ENCODE peak calls at places on chromosomes 7 and 10, in seven cellular contexts. M is BE2C, H is transverse colon, A is fibroblast of lung, L is iPS DF 6.9, U is cardiac muscle cell, T is kidney. K is an unnamed sample.

GRCh38 chr7:50502001-50502684 is 52.0 kb upstream of the FIGNL1 start:
- DNase-seq in A (peak; percentile 100), H (peak; percentile 55), L (no peak), U (no peak), M (peak; percentile 81), T (peak; percentile 91), K (peak; percentile 35)

GRCh38 chr7:33790746-33791145 is 114.6 kb upstream of the BMPER start:
- DNase-seq in M (no peak), H (no peak), L (peak; percentile 20), A (no peak), T (no peak), U (no peak), K (no peak)

GRCh38 chr7:8068892-8069686 is 100.5 kb downstream of the GLCCI1 start:
- DNase-seq in L (no peak), H (no peak), M (no peak), T (peak; percentile 55), U (no peak), A (no peak), K (no peak)

GRCh38 chr10:29783211-29783947 is 148.6 kb upstream of the SVIL start:
- DNase-seq in A (peak; percentile 19), U (no peak), M (no peak), H (no peak), L (no peak), T (no peak), K (no peak)

GRCh38 chr10:43259981-43260761 is 6.7 kb downstream of the RASGEF1A start:
- DNase-seq in T (peak; percentile 76), M (peak; percentile 44), A (no peak), L (no peak), U (no peak), H (no peak), K (no peak)

GRCh38 chr10:125161570-125162139 is 1.3 kb upstream of the CTBP2 start:
- DNase-seq in M (no peak), A (peak; percentile 77), T (no peak), U (peak; percentile 55), H (no peak), L (no peak), K (no peak)

GRCh38 chr7:150746931-150747330 is 9.7 kb downstream of the GIMAP5 start:
- DNase-seq in T (no peak), U (no peak), M (no peak), A (no peak), L (no peak), H (no peak), K (no peak)

GRCh38 chr7:32574626-32575025 is 79.3 kb downstream of the AVL9 start:
- DNase-seq in U (no peak), L (no peak), A (no peak), H (no peak), T (no peak), M (no peak), K (no peak)

GRCh38 chr10:49318751-49319150 is 19.8 kb downstream of the C10orf71 start:
- DNase-seq in M (peak; percentile 23), H (no peak), L (no peak), A (no peak), T (no peak), U (no peak), K (no peak)

GRCh38 chr10:26809973-26810372 is 50.8 kb downstream of the ABI1 start:
- DNase-seq in L (no peak), M (no peak), T (no peak), A (no peak), U (no peak), H (no peak), K (no peak)

GRCh38 chr10:86344714-86345161 is 21.9 kb downstream of the GRID1 start:
- DNase-seq in A (no peak), T (peak; percentile 54), M (peak; percentile 10), U (no peak), H (no peak), L (no peak), K (no peak)

GRCh38 chr10:86952106-86952505 is 5.3 kb downstream of the MMRN2 start:
- DNase-seq in L (no peak), T (peak; percentile 41), A (no peak), U (no peak), M (no peak), H (no peak), K (no peak)

GRCh38 chr10:60444494-60445064 is 54.9 kb upstream of the ANK3 start:
- DNase-seq in H (no peak), M (no peak), L (no peak), U (peak; percentile 39), A (peak; percentile 73), T (no peak), K (no peak)

GRCh38 chr10:5504146-5505072 is 5.0 kb upstream of the CALML5 start:
- DNase-seq in U (no peak), M (no peak), A (no peak), L (no peak), T (peak; percentile 44), H (peak; percentile 8), K (no peak)

GRCh38 chr10:761376-761775 is 71.9 kb upstream of the DIP2C start:
- DNase-seq in T (no peak), L (no peak), A (no peak), M (no peak), U (no peak), H (no peak), K (no peak)

GRCh38 chr10:34780818-34781380 is 34.2 kb downstream of the PARD3 start:
- DNase-seq in T (peak; percentile 92), L (no peak), U (peak; percentile 48), A (peak; percentile 75), H (no peak), M (peak; percentile 59), K (no peak)

GRCh38 chr7:98135984-98136383 is 29.3 kb downstream of the LMTK2 start:
- DNase-seq in U (no peak), L (no peak), H (no peak), A (no peak), T (no peak), M (no peak), K (no peak)

GRCh38 chr7:128362670-128363069 is 1.2 kb upstream of the PRRT4 start:
- DNase-seq in A (no peak), U (no peak), T (no peak), M (no peak), H (no peak), L (no peak), K (no peak)

GRCh38 chr7:128359939-128360338 is 1.6 kb downstream of the PRRT4 start:
- DNase-seq in M (no peak), L (no peak), H (no peak), A (no peak), U (no peak), T (no peak), K (no peak)

GRCh38 chr7:128364166-128364565 is 2.7 kb upstream of the PRRT4 start:
- DNase-seq in M (no peak), A (no peak), T (no peak), L (no peak), U (no peak), H (no peak), K (no peak)

GRCh38 chr7:128363261-128363721 is 1.8 kb upstream of the PRRT4 start:
- DNase-seq in T (no peak), H (no peak), M (peak; percentile 93), L (no peak), U (no peak), A (no peak), K (no peak)

DNA sequence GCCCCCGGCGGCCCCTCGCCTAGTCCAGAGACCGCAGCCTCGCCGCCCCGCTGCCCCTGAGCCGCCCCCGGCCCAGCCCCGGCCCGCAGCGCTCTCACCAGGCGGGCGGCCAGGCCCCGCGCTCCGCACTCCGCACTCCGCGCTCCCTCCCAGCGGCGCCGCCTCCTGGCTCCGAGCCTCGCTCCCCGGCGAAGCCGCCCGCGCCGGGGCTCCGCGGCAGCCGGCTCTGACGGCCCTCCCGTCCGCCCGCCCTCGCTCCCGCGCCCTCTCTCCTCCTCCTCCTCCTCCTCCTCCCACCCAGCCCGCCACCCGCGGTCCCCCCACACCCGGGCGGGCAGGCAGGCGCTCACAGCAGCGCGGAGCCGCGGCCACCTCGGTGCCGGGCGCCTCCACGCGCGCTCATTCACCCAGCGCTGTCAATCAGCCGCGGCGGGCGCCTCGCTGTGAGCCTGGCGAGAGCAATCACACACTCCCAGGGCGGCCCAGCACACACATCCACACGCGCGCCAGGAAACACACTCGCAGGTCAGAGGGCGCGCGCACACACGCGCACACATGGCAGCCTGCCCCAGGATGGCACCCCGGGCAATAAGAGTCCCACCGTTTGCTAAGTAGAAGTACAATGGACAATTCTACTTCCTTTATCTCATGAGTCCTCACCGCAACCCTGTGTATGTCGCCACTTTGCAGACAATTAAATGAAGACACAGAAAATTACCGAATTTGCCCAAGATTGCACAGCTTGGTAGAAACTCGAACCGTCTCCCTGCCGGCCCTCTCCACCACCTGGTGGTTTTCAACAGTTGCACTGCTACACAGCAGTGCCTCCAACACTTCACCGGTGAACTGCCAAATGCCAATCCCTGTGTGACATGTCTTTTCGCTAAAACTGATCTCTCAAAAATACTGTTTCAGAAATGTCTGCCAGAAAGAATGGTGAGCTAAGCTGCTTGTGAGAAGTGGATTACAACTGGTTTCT is at the start of gene PRRT4:
- DNase-seq in M (peak; percentile 69), A (no peak), H (peak; percentile 27), U (peak; percentile 80), L (no peak), T (no peak), K (no peak)
- H3K4me1 ChIP-seq in M (peaks cover 63% of the 10 kb centered on the region), A (no peaks in the 10 kb centered on the region), H (peaks cover 17% of the 10 kb centered on the region), U (peaks cover 9% of the 10 kb centered on the region), L (peaks cover 4% of the 10 kb centered on the region), T (no peaks in the 10 kb centered on the region), K (peaks cover 3% of the 10 kb centered on the region)

GRCh38 chr10:33353334-33353733 is 18.9 kb upstream of the NRP1 start:
- DNase-seq in U (no peak), M (no peak), L (no peak), H (no peak), A (no peak), T (no peak), K (no peak)
- H3K4me3 ChIP-seq in U (no peak overlapping the region), M (no peak overlapping the region), L (no peak overlapping the region), H (no peak overlapping the region), A (no peak overlapping the region), T (no peak overlapping the region), K (no peak overlapping the region)

DNA sequence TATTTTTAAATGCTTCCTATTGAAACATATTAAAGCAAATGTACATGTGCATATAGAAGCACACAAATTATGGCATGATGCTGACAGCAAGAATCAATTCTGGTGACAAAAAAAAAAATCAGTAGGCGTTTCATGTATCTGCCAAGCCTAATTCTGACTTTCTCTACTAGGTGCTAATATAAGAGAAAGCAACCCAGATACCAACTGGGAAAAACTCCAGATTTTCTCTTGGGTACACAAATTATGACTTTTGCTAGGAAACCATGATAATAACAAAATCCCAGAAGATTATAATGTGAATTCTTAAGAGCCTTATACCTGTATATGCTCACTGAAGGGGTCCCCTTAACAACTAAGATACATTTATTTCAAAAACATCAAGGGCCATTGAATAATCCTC is 84.7 kb downstream of the DGKB start:
- DNase-seq in U (no peak), T (no peak), M (no peak), A (no peak), H (no peak), L (no peak), K (no peak)
- H3K4me1 ChIP-seq in U (no peaks in the 10 kb centered on the region), T (no peaks in the 10 kb centered on the region), M (peaks cover 7% of the 10 kb centered on the region), A (no peaks in the 10 kb centered on the region), H (no peaks in the 10 kb centered on the region), L (no peaks in the 10 kb centered on the region), K (no peaks in the 10 kb centered on the region)

DNA sequence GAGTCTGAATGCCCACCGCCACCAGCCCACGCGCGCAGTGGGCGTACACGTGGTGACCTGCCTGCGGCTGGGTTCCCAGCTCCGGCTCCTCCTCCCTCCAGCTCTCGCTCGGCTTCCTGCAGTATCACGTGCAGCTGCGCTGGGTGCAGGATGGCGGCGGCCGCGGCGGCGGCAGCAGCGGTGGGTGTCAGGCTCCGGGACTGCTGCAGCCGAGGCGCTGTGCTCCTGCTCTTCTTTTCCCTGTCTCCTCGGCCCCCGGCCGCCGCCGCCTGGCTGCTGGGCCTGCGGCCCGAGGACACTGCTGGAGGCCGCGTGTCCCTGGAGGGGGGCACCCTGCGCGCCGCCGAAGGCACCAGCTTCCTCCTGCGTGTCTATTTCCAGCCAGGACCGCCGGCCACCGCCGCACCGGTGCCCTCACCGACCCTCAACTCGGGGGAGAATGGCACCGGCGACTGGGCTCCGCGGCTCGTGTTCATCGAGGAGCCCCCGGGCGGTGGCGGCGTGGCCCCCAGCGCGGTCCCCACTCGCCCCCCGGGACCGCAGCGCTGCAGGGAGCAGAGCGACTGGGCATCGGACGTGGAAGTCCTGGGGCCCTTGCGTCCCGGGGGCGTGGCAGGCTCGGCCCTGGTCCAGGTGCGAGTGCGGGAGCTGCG is at the start of gene CNNM1:
- DNase-seq in T (peak; percentile 79), M (peak; percentile 30), A (peak; percentile 12), H (no peak), L (no peak), U (peak; percentile 69), K (no peak)
- H3K4me3 ChIP-seq in T (peak within 1 kb of the TSS; percentile 19), M (peak within 1 kb of the TSS; percentile 37), A (peak within 1 kb of the TSS; percentile 57), H (peak within 1 kb of the TSS; percentile 33), L (peak within 1 kb of the TSS; percentile 51), U (peak within 1 kb of the TSS; percentile 47), K (peak within 1 kb of the TSS; percentile 0)